ENCODE peak calls at places on chromosomes 11 and 22, in nine cellular contexts. K is Jurkat, Clone E6-1; X is stimulated activated CD8-positive, alpha-beta memory T cell treated with anti-CD3 and anti-CD28 coated beads, Interleukin-12 subunit alpha, Interleukin-12 subunit beta, amount 100 ng/mL, for 4 hours; R is ELR; H is suprapubic skin; N is fibroblast of the conjunctiva; S is AG08395; A is kidney; Y is activated T-cell treated with anti-CD3 and anti-CD28 coated beads, Interleukin-2, amount 50 U/mL, for 72 hours. C is an unnamed sample.

GRCh38 chr11:20616908-20617307 is 17.5 kb downstream of the SLC6A5 start:
- DNase-seq in K (no peak), X (no peak), R (no peak), H (no peak), N (no peak), S (no peak), A (no peak), Y (no peak), C (no peak)

GRCh38 chr11:45071232-45071631 is 75.2 kb upstream of the PRDM11 start:
- DNase-seq in K (no peak), X (no peak), R (no peak), H (no peak), N (no peak), S (no peak), A (no peak), Y (no peak), C (no peak)

GRCh38 chr11:11345099-11345498 is 8.0 kb downstream of the CSNK2A3 start:
- DNase-seq in K (no peak), X (no peak), R (no peak), H (no peak), N (no peak), S (no peak), A (no peak), Y (no peak), C (no peak)

GRCh38 chr22:47394504-47395440 is 632.3 kb downstream of the TBC1D22A start:
- DNase-seq in K (no peak), X (no peak), R (no peak), H (peak), N (no peak), S (no peak), A (peak), Y (no peak), C (no peak)

GRCh38 chr11:19734171-19734570 is 21.5 kb downstream of the NAV2 start:
- DNase-seq in K (no peak), X (no peak), R (peak), H (no peak), N (no peak), S (no peak), A (no peak), Y (no peak), C (no peak)

GRCh38 chr11:11535611-11536010 is 86.2 kb downstream of the GALNT18 start:
- DNase-seq in K (no peak), X (no peak), R (no peak), H (no peak), N (no peak), S (no peak), A (no peak), Y (no peak), C (no peak)

GRCh38 chr11:4748435-4748834 is 21.3 kb downstream of the OR51F1 start:
- DNase-seq in K (no peak), X (no peak), R (peak), H (no peak), N (no peak), S (no peak), A (no peak), Y (no peak), C (no peak)

GRCh38 chr11:86202013-86202336 is 42.6 kb upstream of the EED start:
- DNase-seq in K (no peak), X (no peak), R (no peak), H (no peak), N (no peak), S (no peak), A (no peak), Y (peak), C (no peak)

GRCh38 chr22:22755778-22756100 is 111.3 kb downstream of the GGTLC2 start:
- DNase-seq in K (no peak), X (no peak), R (no peak), H (no peak), N (no peak), S (no peak), A (no peak), Y (no peak), C (no peak)

GRCh38 chr11:34495724-34496377 is 17.7 kb downstream of the ELF5 start:
- DNase-seq in K (no peak), X (no peak), R (peak), H (no peak), N (no peak), S (no peak), A (no peak), Y (no peak), C (no peak)

GRCh38 chr11:16784097-16784496 is 45.6 kb downstream of the C11orf58 start:
- DNase-seq in K (no peak), X (no peak), R (no peak), H (no peak), N (no peak), S (no peak), A (no peak), Y (no peak), C (no peak)

GRCh38 chr11:120519474-120519873 is 7.9 kb downstream of the GRIK4 start:
- DNase-seq in K (no peak), X (no peak), R (no peak), H (no peak), N (no peak), S (no peak), A (no peak), Y (no peak), C (no peak)

GRCh38 chr22:49086606-49087157 is 741.0 kb downstream of the BRD1 start:
- DNase-seq in K (no peak), X (no peak), R (no peak), H (no peak), N (no peak), S (no peak), A (peak), Y (no peak), C (no peak)

C was measured in T follicular helper cell.